ENCODE peak calls at places on chromosomes 7 and 10, in eight cellular contexts. D is IMR-90, R is fibroblast of lung, Q is brain microvascular endothelial cell, V is ovary, W is substantia nigra, E is aorta, H is left ventricle myocardium inferior. Z is an unnamed sample.

GRCh38 chr10:95279042-95279820 is 11.6 kb downstream of the PDLIM1 start:
- DNase-seq in Q (peak), V (no peak), E (no peak), D (peak), R (peak), W (no peak), H (no peak), Z (no peak)

GRCh38 chr7:44693641-44694313 is 54.9 kb upstream of the ZMIZ2 start:
- DNase-seq in E (no peak), R (peak), V (no peak), Q (peak), H (peak), W (no peak), D (peak), Z (no peak)

GRCh38 chr10:110006358-110007170 is 1.2 kb upstream of the ADD3 start:
- DNase-seq in R (peak), Q (peak), D (peak), V (peak), H (peak), E (peak), W (no peak), Z (peak)

GRCh38 chr7:116843373-116843772 is 19.0 kb upstream of the CAPZA2 start:
- DNase-seq in D (no peak), H (no peak), Q (no peak), R (no peak), V (no peak), E (no peak), W (no peak), Z (no peak)

GRCh38 chr10:3955954-3956617 is 171.1 kb upstream of the KLF6 start:
- DNase-seq in W (no peak), R (no peak), D (no peak), Q (no peak), H (no peak), E (no peak), V (no peak), Z (no peak)

GRCh38 chr7:22581099-22581498 is 81.1 kb upstream of the STEAP1B start:
- DNase-seq in D (no peak), R (peak), W (no peak), V (no peak), Q (no peak), E (no peak), H (no peak), Z (no peak)

GRCh38 chr10:115432188-115432819 is 339.1 kb downstream of the ATRNL1 start:
- DNase-seq in V (no peak), E (no peak), Q (peak), H (no peak), W (no peak), R (peak), D (peak), Z (no peak)

GRCh38 chr7:119482209-119482608 is 790.8 kb upstream of the KCND2 start:
- DNase-seq in W (no peak), H (no peak), R (peak), Q (peak), E (no peak), D (no peak), V (no peak), Z (no peak)

GRCh38 chr7:54839538-54840213 is 80.7 kb upstream of the SEC61G start:
- DNase-seq in H (peak), R (peak), V (peak), D (peak), E (peak), Q (peak), W (no peak), Z (peak)

GRCh38 chr10:130232361-130233360 is 96.5 kb downstream of the GLRX3 start:
- DNase-seq in E (no peak), R (no peak), W (no peak), D (no peak), V (no peak), Q (no peak), H (no peak), Z (no peak)

GRCh38 chr7:55594414-55594813 is 22.1 kb upstream of the VOPP1 start:
- DNase-seq in W (no peak), H (no peak), D (no peak), V (no peak), Q (no peak), R (no peak), E (no peak), Z (no peak)

GRCh38 chr7:82778021-82778420 is 334.4 kb upstream of the CACNA2D1 start:
- DNase-seq in Q (no peak), H (no peak), D (peak), R (peak), W (no peak), E (no peak), V (no peak), Z (no peak)

GRCh38 chr10:123808873-123809272 is 82.7 kb downstream of the CPXM2 start:
- DNase-seq in W (no peak), R (peak), Q (peak), V (no peak), H (no peak), D (no peak), E (no peak), Z (no peak)

GRCh38 chr10:6065406-6065805 is 3.2 kb upstream of the IL2RA start:
- DNase-seq in W (no peak), D (no peak), Q (no peak), H (no peak), R (no peak), E (no peak), V (peak), Z (no peak)

GRCh38 chr10:6068006-6068405 is 5.8 kb upstream of the IL2RA start:
- DNase-seq in Q (no peak), V (no peak), W (no peak), E (no peak), R (no peak), D (no peak), H (no peak), Z (no peak)

GRCh38 chr10:6067457-6067856 is 5.3 kb upstream of the IL2RA start:
- DNase-seq in V (no peak), W (no peak), R (no peak), D (no peak), H (no peak), Q (no peak), E (no peak), Z (no peak)

GRCh38 chr10:6064119-6064518 is 2.0 kb upstream of the IL2RA start:
- DNase-seq in W (no peak), R (no peak), Q (no peak), E (no peak), H (no peak), D (no peak), V (peak), Z (no peak)

DNA sequence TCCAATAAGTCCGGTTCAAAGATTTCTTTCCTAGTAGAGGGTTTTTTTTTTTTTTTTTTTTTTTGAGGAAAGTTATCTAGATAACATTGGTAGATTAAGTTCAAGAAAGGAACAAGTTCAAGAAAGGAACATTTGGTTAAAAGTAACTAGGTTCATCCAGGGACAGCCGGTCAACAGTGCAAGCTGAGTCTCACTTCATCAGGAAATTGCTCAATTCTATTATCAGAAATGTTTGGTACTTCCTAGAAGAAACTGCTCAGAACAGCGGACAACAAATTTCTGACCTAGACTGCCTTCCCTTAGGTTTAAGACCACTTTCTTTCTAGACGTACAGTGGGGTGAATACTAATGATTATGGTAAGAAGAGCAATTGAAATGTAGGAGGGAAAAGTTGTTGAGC is 3.7 kb upstream of the IL2RA start:
- DNase-seq in W (no peak), R (no peak), V (peak), E (no peak), H (no peak), D (no peak), Q (no peak), Z (no peak)
- H3K27ac ChIP-seq in W (peak), R (no peak), V (no peak), E (no peak), H (peak), D (no peak), Q (no peak), Z (peak)

DNA sequence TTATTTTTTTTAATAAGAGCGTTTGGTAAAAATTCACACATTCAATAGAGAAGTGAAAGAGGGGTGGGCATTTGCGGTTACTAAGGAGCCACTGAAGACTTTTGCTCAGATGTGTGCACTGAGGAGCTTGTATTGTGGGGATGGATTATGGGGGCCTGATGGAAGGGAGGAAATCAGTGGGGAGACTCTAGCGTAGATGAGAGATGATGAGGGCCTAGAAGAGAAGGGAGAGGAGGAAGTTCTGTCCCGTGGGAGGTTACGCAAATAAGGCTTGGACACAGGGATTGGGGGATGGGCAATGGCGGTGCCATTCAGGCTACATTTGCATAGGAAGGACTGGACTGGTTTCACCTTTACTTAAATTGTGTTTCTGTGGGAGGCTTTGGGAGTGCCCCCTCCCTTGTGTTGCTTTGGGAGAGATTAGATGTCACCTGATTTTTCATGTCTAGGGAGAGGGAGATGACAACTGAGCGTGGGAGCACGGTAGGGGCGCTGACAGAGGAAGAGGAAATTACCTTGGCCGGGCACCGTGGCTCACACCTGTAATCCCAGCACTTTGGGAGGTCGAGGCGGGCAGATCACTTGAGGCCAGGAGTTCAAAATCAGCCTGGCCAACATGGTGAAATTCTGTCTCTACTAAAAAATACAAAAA is 2.2 kb upstream of the HIP1 start:
- DNase-seq in V (no peak), R (no peak), W (no peak), E (peak), D (no peak), H (peak), Q (no peak), Z (no peak)
- H3K27ac ChIP-seq in V (no peak), R (no peak), W (no peak), E (no peak), D (no peak), H (peak), Q (no peak), Z (no peak)

GRCh38 chr7:39686261-39686924 is 63.0 kb downstream of the RALA start:
- DNase-seq in Q (no peak), D (peak), H (no peak), W (no peak), E (no peak), V (no peak), R (peak), Z (no peak)
- H3K27ac ChIP-seq in Q (no peak), D (peak), H (no peak), W (no peak), E (no peak), V (no peak), R (peak), Z (no peak)

GRCh38 chr10:43041422-43042342 is 35.2 kb upstream of the RET start:
- DNase-seq in W (no peak), R (no peak), D (no peak), H (peak), E (peak), V (no peak), Q (no peak), Z (no peak)

GRCh38 chr10:43040482-43041256 is 36.2 kb upstream of the RET start:
- DNase-seq in E (peak), H (no peak), W (no peak), R (no peak), Q (no peak), D (no peak), V (no peak), Z (no peak)

GRCh38 chr10:43038783-43039628 is 37.9 kb upstream of the RET start:
- DNase-seq in W (no peak), E (no peak), D (no peak), R (no peak), V (no peak), H (no peak), Q (no peak), Z (no peak)

GRCh38 chr10:43037942-43038782 is 38.7 kb upstream of the RET start:
- DNase-seq in V (no peak), D (no peak), Q (no peak), R (no peak), W (no peak), E (peak), H (no peak), Z (no peak)

DNA sequence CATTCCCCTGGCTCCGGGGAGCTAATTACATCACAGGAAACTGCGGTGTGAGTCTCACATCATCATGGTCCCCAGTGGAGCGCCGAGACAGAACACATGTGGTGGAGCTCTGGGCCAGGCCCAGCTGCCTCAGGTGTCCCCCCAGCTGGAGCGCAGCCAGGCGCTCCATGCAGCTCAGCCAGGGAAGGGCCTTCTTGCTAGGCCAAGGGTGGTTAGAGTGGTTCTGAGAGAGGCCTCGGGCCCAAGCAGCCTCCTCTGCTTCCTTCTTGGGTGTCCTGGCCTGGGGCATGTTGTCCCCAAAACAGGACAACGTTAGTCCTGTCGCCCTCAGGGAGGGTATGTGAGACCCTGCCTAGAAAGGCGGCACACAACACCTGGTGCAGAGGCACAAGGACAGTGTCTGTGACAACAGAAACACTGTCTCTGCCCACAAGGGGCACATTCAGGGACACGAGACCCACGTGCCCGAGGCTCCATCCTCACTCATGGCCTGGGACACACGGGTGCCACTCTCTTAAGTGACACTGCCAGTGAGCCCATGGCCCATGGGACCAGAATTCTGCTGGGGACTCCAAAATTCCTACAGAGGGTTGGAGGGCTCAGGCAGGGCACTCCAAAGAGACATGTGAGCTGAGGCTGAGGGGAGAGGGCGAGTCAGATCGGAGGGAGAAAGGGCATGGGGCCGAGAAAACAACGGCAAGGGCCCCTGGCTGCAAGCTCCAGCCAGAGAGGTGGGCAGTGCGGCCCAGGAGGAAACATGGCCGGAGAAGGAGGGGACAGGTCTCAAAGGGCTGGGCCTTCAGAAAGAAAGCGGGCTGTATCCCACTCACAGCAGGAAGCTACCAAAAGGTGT is 37.0 kb upstream of the RET start:
- DNase-seq in R (no peak), W (no peak), V (no peak), E (no peak), Q (no peak), D (no peak), H (no peak), Z (no peak)
- H3K27ac ChIP-seq in R (no peak), W (no peak), V (no peak), E (no peak), Q (no peak), D (no peak), H (no peak), Z (no peak)

DNA sequence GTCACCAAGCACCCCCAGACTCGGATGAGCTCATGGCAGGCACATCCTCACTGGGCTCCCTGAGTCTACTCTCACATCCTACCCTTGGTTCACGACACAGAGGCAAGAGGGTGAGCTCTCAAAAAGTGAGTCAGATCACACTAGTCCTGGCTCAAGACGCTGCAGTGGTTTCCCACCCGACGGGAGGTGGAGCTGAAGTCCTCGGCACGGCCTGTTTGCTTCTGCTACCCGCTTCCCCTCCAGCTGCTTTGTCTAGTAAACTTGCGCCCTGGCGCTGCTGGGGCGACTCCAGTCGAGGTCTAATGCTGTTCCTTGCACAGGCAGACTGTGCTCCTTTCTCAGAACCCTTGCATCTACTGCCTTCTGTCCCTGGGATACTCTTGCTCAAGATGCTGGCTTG is 13.5 kb upstream of the SFMBT2 start:
- DNase-seq in R (no peak), H (no peak), E (no peak), W (no peak), Q (no peak), D (no peak), V (no peak), Z (no peak)
- H3K27ac ChIP-seq in R (no peak), H (no peak), E (no peak), W (no peak), Q (no peak), D (no peak), V (no peak), Z (no peak)

DNA sequence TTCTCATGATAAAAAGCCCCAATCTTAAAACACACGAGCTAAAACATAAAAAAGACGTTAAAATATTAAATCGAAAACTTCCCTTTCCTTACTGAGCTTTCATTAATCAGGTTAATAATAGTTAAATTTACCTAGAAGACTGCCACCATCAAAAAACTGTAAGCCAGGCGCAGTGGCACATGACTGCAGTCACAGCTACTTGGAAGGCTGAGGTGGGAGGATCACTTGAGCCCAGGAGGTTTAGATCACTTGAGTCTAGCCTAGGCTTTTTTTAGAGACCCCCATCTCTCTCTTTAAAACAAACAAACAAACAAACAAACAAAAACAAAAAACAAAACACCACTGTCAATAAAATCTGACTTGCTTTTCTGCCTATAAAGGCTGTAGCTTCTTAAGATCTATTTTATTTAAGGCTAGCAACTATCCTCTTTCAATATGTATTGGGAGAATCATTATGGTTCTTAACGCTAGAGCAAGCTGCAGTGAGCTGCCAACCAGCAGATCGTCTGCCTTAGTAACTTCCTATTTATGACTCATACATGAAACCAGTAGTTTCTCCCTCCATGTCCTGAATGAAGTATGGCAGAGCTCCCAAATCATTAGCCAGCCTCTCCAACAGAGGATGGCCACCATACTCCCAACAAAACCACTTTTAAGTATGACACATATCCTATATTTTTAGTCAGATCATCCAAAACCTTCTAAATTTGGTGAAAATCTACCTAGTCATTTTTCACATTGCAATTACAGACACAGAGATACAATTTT is 163.7 kb downstream of the SRPK2 start:
- DNase-seq in D (peak), H (no peak), W (no peak), V (no peak), R (peak), Q (peak), E (no peak), Z (no peak)
- H3K27ac ChIP-seq in D (no peak), H (no peak), W (no peak), V (no peak), R (no peak), Q (peak), E (no peak), Z (no peak)

GRCh38 chr10:119049361-119049760 is 19.8 kb downstream of the NANOS1 start:
- DNase-seq in W (no peak), R (no peak), D (no peak), E (no peak), V (no peak), Q (no peak), H (no peak), Z (no peak)
- H3K27ac ChIP-seq in W (no peak), R (no peak), D (no peak), E (no peak), V (no peak), Q (no peak), H (no peak), Z (no peak)

Z was measured in caudate nucleus.